ENCODE peak calls at places on chromosomes 6 and 20, in six cellular contexts. U, Q, J, I, T and Z are unnamed samples. For H3K9me2, the result is how much of the 10 kb centered on the place peaks cover.

GRCh38 chr6:143579703-143580102 is 68.2 kb upstream of the FUCA2 start:
- DNase-seq in Q (peak), T (no peak), I (peak), J (no peak), U (no peak), Z (no peak)

GRCh38 chr20:51042064-51042463 is 19.2 kb upstream of the KCNG1 start:
- DNase-seq in I (peak), Q (peak), U (no peak), J (no peak), T (no peak), Z (no peak)

GRCh38 chr6:160430741-160431140 is 82.6 kb downstream of the SLC22A3 start:
- DNase-seq in I (no peak), U (no peak), T (no peak), J (peak), Q (peak), Z (no peak)

GRCh38 chr6:145096846-145097245 is 638.5 kb downstream of the EPM2A start:
- DNase-seq in T (no peak), J (no peak), Q (no peak), U (no peak), I (peak), Z (no peak)

GRCh38 chr6:24824142-24824755 is 25.5 kb upstream of the ARMH2 start:
- DNase-seq in U (no peak), Q (no peak), T (no peak), J (no peak), I (no peak), Z (no peak)

GRCh38 chr6:46048646-46049297 is 33.1 kb upstream of the CLIC5 start:
- DNase-seq in I (no peak), U (no peak), T (no peak), J (no peak), Q (no peak), Z (no peak)

GRCh38 chr20:53706511-53707031 is 112.9 kb upstream of the ZNF217 start:
- DNase-seq in U (no peak), Q (peak), T (peak), J (peak), I (no peak), Z (peak)

GRCh38 chr6:161415302-161415855 is 141.5 kb upstream of the AGPAT4 start:
- DNase-seq in J (no peak), Q (no peak), U (no peak), T (no peak), I (no peak), Z (no peak)

GRCh38 chr6:111737065-111737521 is 131.4 kb upstream of the TRAF3IP2 start:
- DNase-seq in U (no peak), I (peak), Q (peak), T (no peak), J (no peak), Z (no peak)

DNA sequence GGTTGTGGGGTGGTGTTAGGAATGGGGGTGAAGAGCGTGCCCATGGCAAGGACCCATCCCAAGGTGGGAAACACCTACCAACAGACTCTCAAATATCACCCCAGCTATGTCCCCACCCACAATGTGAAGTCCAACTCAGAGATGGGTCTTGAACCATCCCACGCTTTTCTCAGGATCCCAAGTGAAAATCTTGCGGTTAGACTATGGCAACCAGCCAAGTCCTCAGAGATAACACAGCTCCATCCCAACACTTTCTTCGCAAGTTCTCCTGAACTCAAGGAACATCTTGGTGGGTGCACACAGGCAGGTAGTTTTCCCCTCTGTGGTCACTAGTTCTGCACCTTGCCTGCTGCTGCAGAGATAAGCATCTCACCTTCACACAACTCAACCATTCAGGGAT is 116.0 kb downstream of the CDC5L start:
- DNase-seq in J (no peak), Q (no peak), T (no peak), I (no peak), U (no peak), Z (no peak)
- H3K9me2 ChIP-seq in J (under half), Q (under half), T (under half), I (under half), U (under half), Z (under half)

GRCh38 chr20:46835418-46835817 is 59.2 kb upstream of the EYA2 start:
- DNase-seq in T (no peak), U (no peak), J (no peak), I (no peak), Q (peak), Z (no peak)
- H3K9me2 ChIP-seq in T (under half), U (under half), J (under half), I (under half), Q (under half), Z (under half)

GRCh38 chr20:59984551-59984950 is 26.3 kb downstream of the CDH26 start:
- DNase-seq in T (no peak), J (no peak), Q (no peak), U (no peak), I (no peak), Z (peak)

GRCh38 chr20:59985864-59986263 is 27.6 kb downstream of the CDH26 start:
- DNase-seq in T (no peak), Q (no peak), I (peak), U (no peak), J (no peak), Z (peak)

GRCh38 chr20:59992531-59992930 is 34.3 kb downstream of the CDH26 start:
- DNase-seq in T (no peak), Q (peak), U (no peak), I (peak), J (no peak), Z (no peak)

GRCh38 chr20:59988141-59988540 is 29.9 kb downstream of the CDH26 start:
- DNase-seq in Q (peak), T (no peak), I (peak), U (no peak), J (peak), Z (no peak)

DNA sequence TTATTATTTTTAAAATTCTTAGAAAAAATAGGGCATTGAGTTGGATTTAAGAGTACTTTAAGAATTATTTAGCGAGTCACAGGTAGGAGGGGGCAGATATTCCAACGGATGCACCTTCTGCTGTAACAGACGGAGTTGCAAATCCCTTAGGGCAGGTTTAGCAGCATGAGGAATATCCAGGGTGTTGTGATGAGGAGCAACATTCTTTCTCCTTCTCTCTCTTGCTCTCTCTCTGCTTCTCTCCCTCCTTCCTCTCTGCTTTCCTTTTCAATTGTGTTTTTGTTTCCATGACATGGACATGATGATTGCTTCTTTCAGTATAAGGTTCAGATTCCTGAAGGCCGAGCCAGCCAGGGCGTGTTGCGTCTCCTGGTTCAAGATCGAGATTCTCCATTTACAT is 28.9 kb downstream of the CDH26 start:
- DNase-seq in T (no peak), J (no peak), Q (no peak), I (peak), U (no peak), Z (no peak)
- H3K9me2 ChIP-seq in T (under half), J (under half), Q (under half), I (under half), U (under half), Z (under half)

GRCh38 chr6:38955876-38956275 is 92.7 kb upstream of the GLP1R start:
- DNase-seq in I (no peak), T (no peak), U (no peak), Q (no peak), J (no peak), Z (no peak)
- H3K9me2 ChIP-seq in I (under half), T (under half), U (under half), Q (under half), J (under half), Z (under half)

GRCh38 chr20:42901689-42902518 is 287.8 kb downstream of the PTPRT start:
- DNase-seq in T (no peak), I (no peak), U (no peak), Q (no peak), J (peak), Z (no peak)
- H3K9me2 ChIP-seq in T (under half), I (under half), U (under half), Q (under half), J (under half), Z (under half)

GRCh38 chr20:49405696-49406095 is 76.8 kb downstream of the KCNB1 start:
- DNase-seq in Q (no peak), I (no peak), J (no peak), T (no peak), U (no peak), Z (no peak)

GRCh38 chr20:49405062-49405683 is 77.3 kb downstream of the KCNB1 start:
- DNase-seq in I (no peak), T (no peak), Q (no peak), U (no peak), J (no peak), Z (no peak)

GRCh38 chr20:49403012-49403411 is 79.5 kb downstream of the KCNB1 start:
- DNase-seq in Q (no peak), T (no peak), J (no peak), I (no peak), U (no peak), Z (no peak)

GRCh38 chr20:49404461-49404860 is 78.0 kb downstream of the KCNB1 start:
- DNase-seq in U (no peak), Q (no peak), J (no peak), T (no peak), I (no peak), Z (no peak)

DNA sequence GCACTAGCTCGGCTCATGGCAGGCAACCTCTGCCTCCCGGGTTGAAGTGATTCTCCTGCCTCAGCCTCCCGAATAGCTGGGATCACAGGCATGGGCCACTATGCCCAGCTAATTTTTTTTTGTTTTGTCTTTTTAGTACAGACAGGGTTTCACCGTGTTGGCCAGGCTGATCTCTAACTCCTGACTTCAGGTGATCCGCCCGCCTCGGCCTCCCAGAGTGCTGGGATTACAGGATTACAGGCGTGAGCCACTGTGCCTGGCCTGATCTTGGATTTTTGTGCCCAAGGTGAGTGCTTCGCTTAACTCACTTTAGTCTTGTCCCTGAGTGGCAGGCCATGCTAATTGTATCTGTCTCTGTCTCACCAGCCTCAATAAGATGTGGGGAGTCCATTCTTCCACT is 78.6 kb downstream of the KCNB1 start:
- DNase-seq in Q (no peak), I (no peak), T (no peak), J (no peak), U (no peak), Z (no peak)
- H3K9me2 ChIP-seq in Q (under half), I (under half), T (under half), J (under half), U (under half), Z (under half)

GRCh38 chr20:61900376-61901293 is 165.0 kb downstream of the TAF4 start:
- DNase-seq in Q (no peak), J (no peak), T (no peak), I (no peak), U (no peak), Z (no peak)

GRCh38 chr20:61899971-61900370 is 165.7 kb downstream of the TAF4 start:
- DNase-seq in I (no peak), Q (no peak), U (peak), J (no peak), T (no peak), Z (no peak)

GRCh38 chr20:61903575-61904340 is 161.9 kb downstream of the TAF4 start:
- DNase-seq in U (no peak), I (no peak), Q (no peak), J (no peak), T (no peak), Z (no peak)

GRCh38 chr20:61902213-61902869 is 163.3 kb downstream of the TAF4 start:
- DNase-seq in I (no peak), T (no peak), J (no peak), Q (no peak), U (no peak), Z (no peak)

DNA sequence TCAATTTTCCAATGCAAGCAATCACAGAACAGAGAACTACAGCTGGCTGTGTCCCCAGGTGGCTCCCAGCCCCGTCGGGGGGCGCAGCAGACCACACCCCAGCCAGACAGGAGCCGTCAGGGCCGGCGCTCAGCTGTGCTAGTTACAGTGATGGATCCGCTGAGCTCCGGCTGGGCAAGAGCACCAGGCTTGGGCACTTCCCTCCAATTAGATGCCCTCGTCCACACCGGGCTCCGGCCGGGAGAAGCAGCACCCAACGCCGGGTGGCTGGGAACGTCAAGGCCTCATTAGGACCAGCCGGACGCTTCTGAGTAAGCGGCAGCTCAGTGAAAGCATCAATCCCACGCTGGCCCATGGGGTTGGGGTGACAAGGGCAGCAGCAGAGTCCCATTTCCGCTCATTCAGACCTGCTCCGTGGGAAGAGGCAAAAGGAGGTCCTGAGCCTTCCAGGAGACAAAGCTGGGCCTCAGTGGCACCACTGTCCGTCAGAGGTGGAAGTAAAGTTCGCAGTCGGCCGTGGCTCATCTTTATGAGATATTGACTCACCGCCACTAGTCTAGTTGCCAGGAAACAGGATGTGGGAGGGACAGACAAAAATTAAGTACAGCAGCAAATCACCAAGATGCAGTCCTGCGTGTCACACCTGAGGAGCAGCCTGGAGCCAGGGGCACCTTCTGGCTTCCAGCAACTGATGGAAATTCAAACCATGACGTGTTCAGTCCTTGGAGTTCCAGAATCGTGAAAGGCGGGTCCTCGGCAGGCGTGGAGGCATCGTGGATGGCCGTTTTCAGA is 164.1 kb downstream of the TAF4 start:
- DNase-seq in Q (peak), I (peak), U (no peak), T (no peak), J (no peak), Z (no peak)
- H3K9me2 ChIP-seq in Q (under half), I (under half), U (under half), T (under half), J (under half), Z (under half)

GRCh38 chr20:771741-772464 is 3.6 kb upstream of the SLC52A3 start:
- DNase-seq in J (no peak), I (no peak), U (no peak), Q (no peak), T (no peak), Z (no peak)
- H3K9me2 ChIP-seq in J (under half), I (under half), U (under half), Q (under half), T (under half), Z (under half)

GRCh38 chr6:167121471-167121870 is 1.4 kb upstream of the CCR6 start:
- DNase-seq in I (no peak), Q (no peak), U (no peak), T (no peak), J (no peak), Z (no peak)
- H3K9me2 ChIP-seq in I (under half), Q (under half), U (under half), T (under half), J (under half), Z (under half)